ENCODE peak calls at places on chromosomes 5 and 9, in six cellular contexts. O, T, A, G, R and C are unnamed samples.
A peak's percentile ranks its signal among the peaks of the same experiment; 100 is the strongest.

GRCh38 chr5:82641362-82641988 is 363.3 kb upstream of the RPS23 start:
- DNase-seq in G (peak; percentile 70), A (peak; percentile 28), O (peak; percentile 78), R (peak; percentile 73), T (peak; percentile 81), C (peak; percentile 64)

GRCh38 chr9:20941177-20941690 is 90.2 kb downstream of the HACD4 start:
- DNase-seq in O (peak; percentile 64), G (peak; percentile 37), T (peak; percentile 71), A (peak; percentile 84), R (peak; percentile 62), C (no peak)

GRCh38 chr9:112921549-112921948 is 30.9 kb upstream of the SLC46A2 start:
- DNase-seq in A (peak; percentile 44), G (no peak), R (peak; percentile 22), T (peak; percentile 63), O (no peak), C (no peak)

GRCh38 chr5:137822158-137822764 is 45.4 kb upstream of the MYOT start:
- DNase-seq in A (peak; percentile 18), G (no peak), T (peak; percentile 18), O (peak; percentile 61), R (peak; percentile 40), C (no peak)

GRCh38 chr9:131258186-131258585 is 18.1 kb downstream of the FAM78A start:
- DNase-seq in O (peak; percentile 82), G (peak; percentile 78), R (no peak), A (no peak), T (no peak), C (no peak)

GRCh38 chr5:126454081-126454480 is 30.9 kb downstream of the GRAMD2B start:
- DNase-seq in O (peak; percentile 76), A (no peak), T (no peak), G (peak; percentile 47), R (no peak), C (no peak)

GRCh38 chr5:138610468-138611294 is 35.5 kb upstream of the HSPA9 start:
- DNase-seq in G (no peak), A (no peak), O (peak; percentile 55), T (no peak), R (no peak), C (peak; percentile 73)

GRCh38 chr9:86287013-86287412 is 4.7 kb upstream of the ISCA1 start:
- DNase-seq in R (no peak), A (peak; percentile 78), O (no peak), T (peak; percentile 70), G (no peak), C (no peak)

GRCh38 chr5:83000922-83001321 is 76.3 kb downstream of the TMEM167A start:
- DNase-seq in O (no peak), T (no peak), A (no peak), G (no peak), R (no peak), C (no peak)

GRCh38 chr9:137705906-137706305 is 87.1 kb downstream of the EHMT1 start:
- DNase-seq in G (no peak), A (no peak), T (no peak), O (no peak), R (no peak), C (no peak)

GRCh38 chr5:50726475-50727148 is 60.2 kb downstream of the PARP8 start:
- DNase-seq in O (no peak), G (no peak), T (no peak), A (no peak), R (no peak), C (no peak)

GRCh38 chr9:99013550-99013949 is 69.8 kb downstream of the COL15A1 start:
- DNase-seq in T (no peak), R (no peak), A (no peak), G (no peak), O (no peak), C (no peak)

GRCh38 chr9:4537581-4537980 is 47.3 kb downstream of the SLC1A1 start:
- DNase-seq in R (no peak), G (no peak), O (no peak), T (no peak), A (no peak), C (no peak)

GRCh38 chr9:35731415-35732184 is 395 bp downstream of the TLN1 start:
- DNase-seq in O (no peak), G (no peak), A (no peak), T (no peak), R (no peak), C (no peak)

GRCh38 chr9:16787724-16788123 is 82.7 kb downstream of the BNC2 start:
- DNase-seq in A (no peak), G (no peak), R (no peak), T (peak; percentile 65), O (no peak), C (no peak)

GRCh38 chr5:80315244-80315643 is 4.6 kb upstream of the SPZ1 start:
- DNase-seq in A (no peak), O (no peak), G (no peak), T (no peak), R (no peak), C (no peak)

GRCh38 chr9:4225291-4226119 is 74.4 kb downstream of the GLIS3 start:
- DNase-seq in A (no peak), T (peak; percentile 95), O (no peak), R (peak; percentile 62), G (no peak), C (no peak)

GRCh38 chr9:89122944-89123343 is 55.7 kb downstream of the SHC3 start:
- DNase-seq in O (no peak), T (peak; percentile 68), A (no peak), G (no peak), R (no peak), C (no peak)

GRCh38 chr9:137959641-137960411 is 82.2 kb downstream of the CACNA1B start:
- DNase-seq in T (no peak), O (no peak), G (peak; percentile 12), A (no peak), R (no peak), C (no peak)

GRCh38 chr9:23736293-23736692 is 89.7 kb downstream of the ELAVL2 start:
- DNase-seq in T (no peak), R (no peak), A (no peak), G (no peak), O (no peak), C (no peak)
- H3K4me1 ChIP-seq in T (no peaks in the 10 kb centered on the region), R (no peaks in the 10 kb centered on the region), A (no peaks in the 10 kb centered on the region), G (no peaks in the 10 kb centered on the region), O (no peaks in the 10 kb centered on the region), C (no peaks in the 10 kb centered on the region)

DNA sequence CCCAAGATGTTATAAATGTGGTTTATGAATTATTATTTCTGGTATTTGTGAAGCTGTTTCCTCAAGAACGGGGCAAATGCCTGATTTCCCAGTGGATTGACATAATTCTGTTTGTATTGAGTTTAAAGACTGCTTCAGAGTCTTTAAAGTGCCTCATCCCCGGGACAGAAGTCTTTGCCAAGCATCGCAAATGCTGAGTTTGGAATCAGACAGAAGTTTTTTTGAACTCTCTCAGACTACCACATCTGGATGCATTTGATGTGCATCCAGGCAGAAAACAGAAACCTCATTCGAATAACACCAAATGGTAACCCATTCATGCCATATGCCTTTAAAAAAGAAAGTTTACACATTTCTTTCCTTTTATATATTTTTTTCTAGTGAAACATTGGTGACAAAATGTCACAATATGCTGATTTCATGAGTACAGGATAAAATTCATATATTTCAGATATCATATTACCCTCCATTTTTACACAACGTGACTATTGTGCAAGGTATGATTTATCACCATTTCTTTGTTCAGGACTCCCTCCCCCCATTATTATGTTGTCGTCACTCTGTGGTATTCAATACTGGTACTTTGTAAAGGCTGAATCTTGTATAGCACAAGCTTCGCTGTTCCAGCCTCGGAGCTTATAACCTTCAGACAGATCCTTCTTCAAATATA is 91.1 kb downstream of the ZNF608 start:
- DNase-seq in O (no peak), G (no peak), T (no peak), R (no peak), A (peak; percentile 43), C (no peak)
- H3K4me3 ChIP-seq in O (no peak overlapping the region), G (peak overlapping the region; percentile 9), T (no peak overlapping the region), R (peak overlapping the region; percentile 0), A (peak overlapping the region; percentile 59), C (peak overlapping the region; percentile 15)

GRCh38 chr9:95017661-95018060 is 291.2 kb downstream of the AOPEP start:
- DNase-seq in T (peak; percentile 56), O (no peak), R (no peak), A (no peak), G (no peak), C (no peak)

GRCh38 chr9:95018099-95018927 is 291.8 kb downstream of the AOPEP start:
- DNase-seq in O (peak; percentile 71), A (no peak), T (peak; percentile 97), R (peak; percentile 32), G (peak; percentile 69), C (peak; percentile 79)

GRCh38 chr9:95024097-95024671 is 293.3 kb downstream of the FANCC start:
- DNase-seq in A (no peak), T (no peak), O (peak; percentile 70), G (peak; percentile 59), R (no peak), C (peak; percentile 65)

GRCh38 chr9:95023217-95024003 is 294.1 kb downstream of the FANCC start:
- DNase-seq in O (peak; percentile 68), G (peak; percentile 62), A (no peak), R (peak; percentile 78), T (peak; percentile 90), C (no peak)

DNA sequence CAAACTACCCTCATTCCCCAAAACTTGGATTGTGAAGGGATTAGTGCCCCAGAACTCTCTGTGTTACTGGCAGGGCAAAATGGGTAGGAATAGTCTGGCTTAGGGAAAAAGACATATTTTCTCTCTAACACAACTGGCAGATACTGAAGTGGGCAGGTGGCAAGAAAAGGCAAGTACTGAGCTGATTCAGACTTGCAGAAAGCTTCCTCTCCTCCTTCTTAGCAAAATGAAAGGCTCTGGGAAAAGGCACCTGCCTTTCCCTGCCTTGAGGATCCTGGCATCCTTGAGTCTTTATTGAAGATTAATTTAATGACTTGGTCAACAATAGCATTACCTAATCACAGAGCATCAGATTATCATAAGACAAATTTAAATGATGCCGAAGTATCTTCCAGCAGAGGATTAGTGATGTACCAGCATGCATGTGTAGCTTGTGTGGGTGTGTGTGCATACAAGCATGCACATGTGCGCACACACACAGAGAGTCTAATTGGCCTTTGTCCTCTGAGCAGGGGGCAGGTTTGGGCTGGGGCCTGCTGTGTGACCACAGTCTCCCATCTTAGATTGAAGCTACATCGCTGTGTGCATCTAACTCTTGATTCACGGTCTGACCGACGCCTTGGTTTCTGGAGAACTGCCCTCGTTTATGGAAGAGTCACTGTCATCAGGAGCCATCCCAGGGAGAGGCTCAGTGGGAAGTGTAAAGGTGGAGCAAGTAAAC is 294.8 kb downstream of the AOPEP start:
- DNase-seq in A (no peak), T (no peak), G (no peak), O (no peak), R (no peak), C (no peak)
- H3K27ac ChIP-seq in A (no peak overlapping the region), T (peak overlapping the region; percentile 1), G (peak overlapping the region; percentile 62), O (peak overlapping the region; percentile 39), R (peak overlapping the region; percentile 86), C (no peak overlapping the region)

DNA sequence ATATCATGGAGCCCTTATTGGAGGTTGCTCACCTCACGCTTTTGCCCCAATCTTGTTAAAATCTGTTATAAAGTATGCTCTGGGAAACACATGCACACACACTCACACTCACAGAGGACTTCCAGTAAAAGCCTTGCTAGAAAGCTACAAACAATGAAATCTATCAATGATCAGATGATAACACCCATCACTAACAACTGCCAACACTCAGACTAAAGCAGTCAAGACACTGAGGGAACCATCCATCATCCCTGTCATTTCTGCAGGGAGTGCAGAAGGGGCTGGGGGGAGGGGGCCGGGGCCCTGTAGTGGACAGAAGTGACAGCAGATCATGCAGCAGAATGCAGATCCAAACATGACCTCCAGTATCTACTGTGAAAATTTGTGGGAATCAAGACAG is 179.1 kb downstream of the AOPEP start:
- DNase-seq in T (no peak), O (no peak), A (no peak), G (no peak), R (no peak), C (no peak)
- H3K4me1 ChIP-seq in T (peaks cover 16% of the 10 kb centered on the region), O (peaks cover 11% of the 10 kb centered on the region), A (no peaks in the 10 kb centered on the region), G (peaks cover 33% of the 10 kb centered on the region), R (peaks cover 5% of the 10 kb centered on the region), C (peaks cover 7% of the 10 kb centered on the region)